ENCODE peak calls at places on chromosomes 5 and 9, in seven cellular contexts. One of them, this sample, is unnamed.

GRCh38 chr9:19208653-19209052 is 21.8 kb upstream of the DENND4C start:
- DNase-seq in BJ: no peak
- DNase-seq in tibial artery: no peak
- DNase-seq in HCT116: no peak
- DNase-seq in iPS DF 6.9: no peak
- DNase-seq in skeletal muscle cell: no peak
- DNase-seq in hepatocyte: peak; percentile 22
- DNase-seq in this sample: no peak

GRCh38 chr9:34546834-34547827 is 24.3 kb upstream of the ENHO start:
- DNase-seq in skeletal muscle cell: peak; percentile 15
- DNase-seq in HCT116: peak; percentile 78
- DNase-seq in hepatocyte: peak; percentile 83
- DNase-seq in iPS DF 6.9: peak; percentile 64
- DNase-seq in BJ: no peak
- DNase-seq in tibial artery: no peak
- DNase-seq in this sample: no peak

GRCh38 chr5:54655761-54656160 is 138.2 kb downstream of the SNX18 start:
- DNase-seq in BJ: no peak
- DNase-seq in tibial artery: no peak
- DNase-seq in HCT116: no peak
- DNase-seq in skeletal muscle cell: no peak
- DNase-seq in hepatocyte: no peak
- DNase-seq in iPS DF 6.9: no peak
- DNase-seq in this sample: no peak

GRCh38 chr9:136454026-136454796 is 14.6 kb upstream of the INPP5E start:
- DNase-seq in hepatocyte: no peak
- DNase-seq in BJ: no peak
- DNase-seq in iPS DF 6.9: no peak
- DNase-seq in tibial artery: no peak
- DNase-seq in HCT116: no peak
- DNase-seq in skeletal muscle cell: no peak
- DNase-seq in this sample: no peak

GRCh38 chr5:160703547-160704189 is 148.3 kb downstream of the ATP10B start:
- DNase-seq in skeletal muscle cell: no peak
- DNase-seq in BJ: no peak
- DNase-seq in hepatocyte: no peak
- DNase-seq in iPS DF 6.9: no peak
- DNase-seq in tibial artery: no peak
- DNase-seq in HCT116: no peak
- DNase-seq in this sample: no peak

GRCh38 chr9:96065482-96066251 is 190.2 kb downstream of the ERCC6L2 start:
- DNase-seq in hepatocyte: no peak
- DNase-seq in BJ: no peak
- DNase-seq in skeletal muscle cell: no peak
- DNase-seq in tibial artery: no peak
- DNase-seq in HCT116: no peak
- DNase-seq in iPS DF 6.9: no peak
- DNase-seq in this sample: no peak

GRCh38 chr9:127162567-127163365 is 40.3 kb upstream of the ANGPTL2 start:
- DNase-seq in hepatocyte: no peak
- DNase-seq in iPS DF 6.9: no peak
- DNase-seq in tibial artery: no peak
- DNase-seq in HCT116: no peak
- DNase-seq in BJ: no peak
- DNase-seq in skeletal muscle cell: no peak
- DNase-seq in this sample: no peak

GRCh38 chr5:107129051-107129450 is 541.7 kb downstream of the EFNA5 start:
- DNase-seq in hepatocyte: no peak
- DNase-seq in BJ: no peak
- DNase-seq in tibial artery: no peak
- DNase-seq in iPS DF 6.9: no peak
- DNase-seq in HCT116: no peak
- DNase-seq in skeletal muscle cell: no peak
- DNase-seq in this sample: no peak

GRCh38 chr9:136854113-136854841 is 2.1 kb downstream of the MAMDC4 start:
- DNase-seq in HCT116: no peak
- DNase-seq in skeletal muscle cell: no peak
- DNase-seq in iPS DF 6.9: no peak
- DNase-seq in hepatocyte: no peak
- DNase-seq in tibial artery: no peak
- DNase-seq in BJ: no peak
- DNase-seq in this sample: no peak

GRCh38 chr5:3612561-3613175 is 17.0 kb downstream of the IRX1 start:
- DNase-seq in HCT116: no peak
- DNase-seq in BJ: no peak
- DNase-seq in skeletal muscle cell: no peak
- DNase-seq in iPS DF 6.9: no peak
- DNase-seq in tibial artery: no peak
- DNase-seq in hepatocyte: no peak
- DNase-seq in this sample: no peak

GRCh38 chr5:84614907-84615306 is 230.2 kb upstream of the EDIL3 start:
- DNase-seq in HCT116: no peak
- DNase-seq in BJ: no peak
- DNase-seq in iPS DF 6.9: no peak
- DNase-seq in hepatocyte: no peak
- DNase-seq in skeletal muscle cell: no peak
- DNase-seq in tibial artery: no peak
- DNase-seq in this sample: no peak

GRCh38 chr9:33223696-33224095 is 16.3 kb upstream of the SPINK4 start:
- DNase-seq in skeletal muscle cell: no peak
- DNase-seq in BJ: no peak
- DNase-seq in hepatocyte: no peak
- DNase-seq in tibial artery: no peak
- DNase-seq in iPS DF 6.9: no peak
- DNase-seq in HCT116: no peak
- DNase-seq in this sample: no peak

GRCh38 chr5:67163231-67163756 is 33.3 kb downstream of the CD180 start:
- DNase-seq in iPS DF 6.9: no peak
- DNase-seq in BJ: no peak
- DNase-seq in skeletal muscle cell: no peak
- DNase-seq in HCT116: no peak
- DNase-seq in hepatocyte: no peak
- DNase-seq in tibial artery: no peak
- DNase-seq in this sample: no peak

GRCh38 chr5:173201636-173202265 is 33.3 kb downstream of the NKX2-5 start:
- DNase-seq in BJ: peak; percentile 32
- DNase-seq in iPS DF 6.9: no peak
- DNase-seq in hepatocyte: no peak
- DNase-seq in tibial artery: no peak
- DNase-seq in skeletal muscle cell: peak; percentile 42
- DNase-seq in HCT116: peak; percentile 49
- DNase-seq in this sample: peak; percentile 21

GRCh38 chr9:88532320-88532719 is 2.7 kb upstream of the NXNL2 start:
- DNase-seq in tibial artery: peak; percentile 46
- DNase-seq in BJ: no peak
- DNase-seq in hepatocyte: peak; percentile 66
- DNase-seq in skeletal muscle cell: peak; percentile 78
- DNase-seq in HCT116: no peak
- DNase-seq in iPS DF 6.9: peak; percentile 47
- DNase-seq in this sample: no peak

GRCh38 chr9:132141364-132141947 is 20.4 kb upstream of the NTNG2 start:
- DNase-seq in hepatocyte: no peak
- DNase-seq in iPS DF 6.9: no peak
- DNase-seq in HCT116: no peak
- DNase-seq in skeletal muscle cell: no peak
- DNase-seq in BJ: no peak
- DNase-seq in tibial artery: no peak
- DNase-seq in this sample: no peak

GRCh38 chr9:99019523-99020331 is 76.0 kb downstream of the COL15A1 start:
- DNase-seq in HCT116: no peak
- DNase-seq in tibial artery: no peak
- DNase-seq in hepatocyte: peak; percentile 64
- DNase-seq in iPS DF 6.9: no peak
- DNase-seq in skeletal muscle cell: peak; percentile 88
- DNase-seq in BJ: peak; percentile 98
- DNase-seq in this sample: peak; percentile 94

GRCh38 chr5:36657563-36657995 is 51.2 kb downstream of the SLC1A3 start:
- DNase-seq in BJ: peak; percentile 96
- DNase-seq in HCT116: peak; percentile 74
- DNase-seq in tibial artery: peak; percentile 81
- DNase-seq in skeletal muscle cell: peak; percentile 99
- DNase-seq in hepatocyte: peak; percentile 82
- DNase-seq in iPS DF 6.9: no peak
- DNase-seq in this sample: peak; percentile 98

GRCh38 chr9:81380960-81381359 is 308.4 kb downstream of the TLE1 start:
- DNase-seq in hepatocyte: no peak
- DNase-seq in tibial artery: no peak
- DNase-seq in skeletal muscle cell: no peak
- DNase-seq in iPS DF 6.9: no peak
- DNase-seq in BJ: no peak
- DNase-seq in HCT116: no peak
- DNase-seq in this sample: no peak

GRCh38 chr5:98349251-98349989 is 424.0 kb upstream of the RGMB start:
- DNase-seq in tibial artery: no peak
- DNase-seq in skeletal muscle cell: peak; percentile 64
- DNase-seq in HCT116: peak; percentile 8
- DNase-seq in hepatocyte: no peak
- DNase-seq in iPS DF 6.9: peak; percentile 4
- DNase-seq in BJ: peak; percentile 53
- DNase-seq in this sample: peak; percentile 63

GRCh38 chr9:504921-505821 is 290.5 kb downstream of the DOCK8 start:
- DNase-seq in tibial artery: peak; percentile 30
- DNase-seq in HCT116: no peak
- DNase-seq in hepatocyte: peak; percentile 55
- DNase-seq in iPS DF 6.9: no peak
- DNase-seq in skeletal muscle cell: no peak
- DNase-seq in BJ: no peak
- DNase-seq in this sample: no peak
- H3K4me3 ChIP-seq in tibial artery: peak overlapping the region; percentile 81
- H3K4me3 ChIP-seq in HCT116: peak overlapping the region; percentile 62
- H3K4me3 ChIP-seq in hepatocyte: peak overlapping the region; percentile 66
- H3K4me3 ChIP-seq in iPS DF 6.9: peak overlapping the region; percentile 66
- H3K4me3 ChIP-seq in skeletal muscle cell: peak overlapping the region; percentile 53
- H3K4me3 ChIP-seq in BJ: peak overlapping the region; percentile 46
- H3K4me3 ChIP-seq in this sample: no peak overlapping the region

DNA sequence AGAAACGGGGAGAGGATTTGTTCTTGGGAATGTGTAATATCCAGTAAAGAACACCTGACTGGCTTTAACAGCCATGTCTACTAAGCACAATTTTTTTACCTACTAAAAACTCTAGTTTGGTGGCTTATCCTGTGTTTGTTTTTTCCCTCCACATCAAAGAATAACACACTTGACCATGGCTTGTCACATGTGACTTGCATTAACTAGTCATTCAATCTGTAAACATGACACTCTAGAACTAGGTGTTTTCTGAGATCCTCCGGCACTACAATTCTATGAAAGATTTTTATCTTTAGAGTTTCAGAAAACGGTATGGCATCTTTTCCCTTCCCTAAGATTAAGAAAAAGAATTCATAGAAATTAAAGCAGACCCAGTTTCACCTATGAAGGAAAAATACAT is 103.7 kb downstream of the CEMIP2 start:
- DNase-seq in HCT116: no peak
- DNase-seq in BJ: no peak
- DNase-seq in skeletal muscle cell: no peak
- DNase-seq in hepatocyte: no peak
- DNase-seq in tibial artery: no peak
- DNase-seq in iPS DF 6.9: no peak
- DNase-seq in this sample: no peak
- H3K4me3 ChIP-seq in HCT116: no peak overlapping the region
- H3K4me3 ChIP-seq in BJ: no peak overlapping the region
- H3K4me3 ChIP-seq in skeletal muscle cell: no peak overlapping the region
- H3K4me3 ChIP-seq in hepatocyte: no peak overlapping the region
- H3K4me3 ChIP-seq in tibial artery: no peak overlapping the region
- H3K4me3 ChIP-seq in iPS DF 6.9: no peak overlapping the region
- H3K4me3 ChIP-seq in this sample: no peak overlapping the region

GRCh38 chr5:150672237-150672883 is 11.3 kb downstream of the MYOZ3 start:
- DNase-seq in hepatocyte: peak; percentile 56
- DNase-seq in BJ: no peak
- DNase-seq in skeletal muscle cell: no peak
- DNase-seq in HCT116: no peak
- DNase-seq in tibial artery: peak; percentile 66
- DNase-seq in iPS DF 6.9: no peak
- DNase-seq in this sample: no peak

GRCh38 chr5:150670961-150671337 is 9.9 kb downstream of the MYOZ3 start:
- DNase-seq in HCT116: no peak
- DNase-seq in tibial artery: no peak
- DNase-seq in BJ: no peak
- DNase-seq in skeletal muscle cell: no peak
- DNase-seq in iPS DF 6.9: no peak
- DNase-seq in hepatocyte: no peak
- DNase-seq in this sample: no peak

GRCh38 chr5:150674376-150674821 is 13.3 kb downstream of the MYOZ3 start:
- DNase-seq in skeletal muscle cell: no peak
- DNase-seq in iPS DF 6.9: no peak
- DNase-seq in hepatocyte: no peak
- DNase-seq in HCT116: no peak
- DNase-seq in BJ: no peak
- DNase-seq in tibial artery: peak; percentile 82
- DNase-seq in this sample: no peak

GRCh38 chr5:150671509-150672236 is 10.6 kb downstream of the MYOZ3 start:
- DNase-seq in hepatocyte: peak; percentile 29
- DNase-seq in iPS DF 6.9: no peak
- DNase-seq in HCT116: no peak
- DNase-seq in tibial artery: no peak
- DNase-seq in BJ: no peak
- DNase-seq in skeletal muscle cell: no peak
- DNase-seq in this sample: no peak

GRCh38 chr5:150672884-150673275 is 11.8 kb downstream of the MYOZ3 start:
- DNase-seq in BJ: no peak
- DNase-seq in tibial artery: no peak
- DNase-seq in HCT116: no peak
- DNase-seq in skeletal muscle cell: no peak
- DNase-seq in hepatocyte: no peak
- DNase-seq in iPS DF 6.9: no peak
- DNase-seq in this sample: no peak
- H3K4me3 ChIP-seq in BJ: no peak overlapping the region
- H3K4me3 ChIP-seq in tibial artery: peak overlapping the region; percentile 57
- H3K4me3 ChIP-seq in HCT116: no peak overlapping the region
- H3K4me3 ChIP-seq in skeletal muscle cell: peak overlapping the region; percentile 49
- H3K4me3 ChIP-seq in hepatocyte: no peak overlapping the region
- H3K4me3 ChIP-seq in iPS DF 6.9: peak overlapping the region; percentile 62
- H3K4me3 ChIP-seq in this sample: peak overlapping the region; percentile 59

DNA sequence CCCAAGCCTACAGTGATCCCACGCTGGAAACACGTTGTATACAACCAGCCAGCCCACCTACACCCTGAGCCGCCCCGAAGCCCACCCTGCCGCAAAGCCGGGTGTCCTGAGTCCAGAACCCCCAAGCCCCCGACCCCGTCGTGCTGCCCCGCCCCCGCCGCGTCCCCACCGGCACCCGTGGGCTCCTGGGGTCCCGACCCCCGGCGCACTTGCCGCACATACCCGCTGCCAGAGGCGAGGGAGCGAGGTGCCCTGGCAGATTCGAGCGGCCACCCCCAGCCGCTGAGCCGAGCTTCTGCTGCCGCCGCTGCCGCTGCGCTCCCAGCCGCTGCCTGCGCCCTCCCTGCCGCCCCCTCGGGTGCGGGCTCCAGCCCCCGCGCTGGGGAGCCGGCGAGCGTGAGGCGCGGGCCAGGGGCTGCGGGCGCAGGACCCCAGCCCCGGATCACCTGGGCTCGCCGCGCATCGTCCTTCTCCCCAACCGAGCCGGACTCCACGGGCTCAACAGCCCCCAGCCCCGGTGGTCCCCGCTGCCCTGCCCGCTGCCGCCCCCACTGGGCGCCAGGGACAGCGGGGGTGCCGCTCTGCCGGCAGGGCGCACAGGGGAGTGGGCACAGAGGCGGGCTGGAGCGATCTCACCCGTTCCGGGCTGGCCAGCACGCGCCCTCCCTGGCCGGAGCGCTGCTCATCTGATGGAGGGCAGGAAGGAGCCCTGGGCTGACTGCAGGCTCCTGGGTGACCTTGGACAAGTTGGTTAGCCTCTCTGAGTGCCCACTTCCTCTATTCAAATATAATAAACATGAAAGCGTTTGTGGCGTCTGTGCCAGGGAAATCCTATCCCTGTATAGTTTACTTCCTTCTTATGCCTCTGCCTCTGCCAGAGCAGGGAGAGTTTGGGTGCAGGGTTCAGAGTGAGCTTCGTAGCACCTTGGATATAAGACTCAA is at the start of gene HTR4:
- DNase-seq in hepatocyte: peak; percentile 23
- DNase-seq in BJ: no peak
- DNase-seq in iPS DF 6.9: no peak
- DNase-seq in skeletal muscle cell: no peak
- DNase-seq in HCT116: no peak
- DNase-seq in tibial artery: no peak
- DNase-seq in this sample: no peak
- H3K4me3 ChIP-seq in hepatocyte: peak within 1 kb of the TSS; percentile 29
- H3K4me3 ChIP-seq in BJ: no peak within 1 kb of the TSS
- H3K4me3 ChIP-seq in iPS DF 6.9: peak within 1 kb of the TSS; percentile 70
- H3K4me3 ChIP-seq in skeletal muscle cell: no peak within 1 kb of the TSS
- H3K4me3 ChIP-seq in HCT116: no peak within 1 kb of the TSS
- H3K4me3 ChIP-seq in tibial artery: peak within 1 kb of the TSS; percentile 50
- H3K4me3 ChIP-seq in this sample: no peak within 1 kb of the TSS

This sample was measured in AG04449.